ENCODE peak calls at places on chromosomes 16 and 17, in six cellular contexts. Y, G, U, I, T and C are unnamed samples.

GRCh38 chr17:5592382-5592781 is 8.1 kb upstream of the NLRP1 start:
- DNase-seq in G (peak), U (no peak), T (no peak), I (peak), Y (no peak), C (no peak)

GRCh38 chr17:70320642-70321345 is 151.5 kb downstream of the KCNJ2 start:
- DNase-seq in U (no peak), I (no peak), T (no peak), Y (no peak), G (peak), C (no peak)

GRCh38 chr17:32976131-32976530 is 15.5 kb upstream of the SPACA3 start:
- DNase-seq in I (no peak), G (no peak), Y (no peak), U (no peak), T (no peak), C (no peak)

GRCh38 chr17:32285286-32285685 is 19.7 kb downstream of the RHBDL3 start:
- DNase-seq in T (no peak), I (peak), G (no peak), Y (no peak), U (no peak), C (no peak)

GRCh38 chr16:89003831-89004208 is 26.8 kb upstream of the CBFA2T3 start:
- DNase-seq in Y (no peak), T (no peak), G (no peak), U (no peak), I (no peak), C (no peak)

GRCh38 chr16:801584-802363 is 1.2 kb upstream of the GNG13 start:
- DNase-seq in T (no peak), I (no peak), U (no peak), Y (no peak), G (no peak), C (no peak)

GRCh38 chr16:47069291-47069690 is 74.5 kb downstream of the NETO2 start:
- DNase-seq in Y (no peak), I (no peak), G (no peak), T (no peak), U (no peak), C (no peak)

GRCh38 chr17:40347319-40348135 is 17.0 kb downstream of the GJD3 start:
- DNase-seq in G (no peak), T (no peak), U (peak), Y (no peak), I (peak), C (no peak)

GRCh38 chr17:36675250-36675649 is 73.9 kb downstream of the MRM1 start:
- DNase-seq in I (no peak), G (no peak), T (no peak), U (no peak), Y (no peak), C (no peak)

GRCh38 chr16:15493416-15494181 is 59.2 kb downstream of the BMERB1 start:
- DNase-seq in T (peak), Y (no peak), G (no peak), U (no peak), I (no peak), C (no peak)

GRCh38 chr16:72749091-72749490 is 298.8 kb downstream of the ZFHX3 start:
- DNase-seq in Y (no peak), G (no peak), T (no peak), U (no peak), I (no peak), C (no peak)

GRCh38 chr17:80889231-80889896 is 102.3 kb upstream of the CHMP6 start:
- DNase-seq in T (no peak), Y (no peak), U (no peak), I (no peak), G (no peak), C (no peak)

GRCh38 chr17:9924735-9925191 is 19.7 kb upstream of the RCVRN start:
- DNase-seq in U (no peak), Y (no peak), I (peak), T (no peak), G (peak), C (peak)

GRCh38 chr16:30967795-30968194 is 10.2 kb downstream of the SETD1A start:
- DNase-seq in T (no peak), I (no peak), G (no peak), Y (no peak), U (no peak), C (no peak)

GRCh38 chr16:85334718-85335583 is 222.7 kb upstream of the CIBAR2 start:
- DNase-seq in Y (no peak), U (no peak), T (no peak), G (peak), I (peak), C (no peak)

GRCh38 chr17:79214940-79215604 is 140.4 kb downstream of the ENGASE start:
- DNase-seq in G (no peak), T (no peak), Y (no peak), I (peak), U (no peak), C (no peak)

GRCh38 chr16:3718019-3718391 is 681 bp upstream of the TRAP1 start:
- DNase-seq in U (no peak), G (no peak), Y (no peak), T (no peak), I (peak), C (no peak)

GRCh38 chr17:42287305-42288077 is 807 bp upstream of the STAT5A start:
- DNase-seq in Y (peak), I (peak), T (peak), U (peak), G (no peak), C (no peak)

GRCh38 chr16:72098936-72099335 is 5.3 kb downstream of the DHX38 start:
- DNase-seq in U (no peak), I (peak), G (no peak), T (no peak), Y (no peak), C (no peak)

GRCh38 chr16:67995423-67995822 is 3.9 kb downstream of the DPEP2 start:
- DNase-seq in U (no peak), G (no peak), Y (no peak), I (no peak), T (no peak), C (no peak)

GRCh38 chr16:67990018-67990386 is 9.3 kb downstream of the DPEP2 start:
- DNase-seq in G (no peak), T (no peak), Y (no peak), I (peak), U (no peak), C (no peak)

GRCh38 chr16:67993207-67994036 is 5.9 kb downstream of the DPEP2 start:
- DNase-seq in Y (peak), I (peak), G (peak), T (peak), U (peak), C (peak)

GRCh38 chr16:67989322-67990017 is 9.2 kb upstream of the DPEP3 start:
- DNase-seq in I (peak), Y (no peak), T (no peak), U (no peak), G (no peak), C (no peak)

DNA sequence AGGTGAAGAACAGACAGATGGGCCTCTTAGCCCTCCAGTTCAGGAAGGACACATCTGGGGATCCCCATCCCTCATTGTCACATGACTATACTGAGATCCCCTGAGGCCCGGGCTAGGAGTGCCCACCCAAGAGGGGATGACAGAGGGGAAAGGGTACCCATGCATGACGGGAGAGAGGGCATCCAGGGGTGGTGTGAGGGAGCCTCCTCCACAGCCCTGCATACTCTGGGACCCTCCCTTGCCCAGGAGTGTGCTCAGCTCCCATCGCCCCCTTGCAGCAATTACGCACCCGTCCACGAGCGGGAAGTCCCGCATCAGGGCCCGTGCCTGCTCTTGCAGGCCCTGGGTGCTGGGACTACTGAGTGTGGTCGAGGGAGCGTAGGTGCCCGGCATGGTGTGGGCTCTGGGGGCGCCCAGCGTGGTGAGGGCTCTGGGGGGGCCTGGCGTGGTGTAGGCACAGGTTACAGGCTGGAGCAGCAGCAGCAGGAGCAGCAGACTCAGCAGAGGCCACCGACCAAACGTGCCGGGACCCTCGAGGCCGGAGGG is 6.5 kb downstream of the DPEP2 start:
- DNase-seq in Y (no peak), G (no peak), I (no peak), U (no peak), T (no peak), C (no peak)
- H3K4me3 ChIP-seq in Y (peak), G (no peak), I (no peak), U (no peak), T (no peak), C (no peak)

GRCh38 chr16:87583453-87584131 is 18.7 kb upstream of the JPH3 start:
- DNase-seq in G (no peak), I (no peak), U (no peak), T (peak), Y (no peak), C (no peak)
- TF ChIP-seq CTCF in G (no peak), I (no peak), U (no peak), T (no peak), Y (no peak), C (no peak)

GRCh38 chr17:17205368-17206148 is 575 bp downstream of the PLD6 start:
- DNase-seq in I (no peak), G (no peak), U (peak), Y (peak), T (peak), C (no peak)
- H3K4me3 ChIP-seq in I (no peak), G (no peak), U (peak), Y (peak), T (peak), C (no peak)

GRCh38 chr17:45147581-45148182 is 593 bp upstream of the HEXIM1 start:
- DNase-seq in G (peak), Y (peak), U (peak), T (peak), I (peak), C (peak)
- TF ChIP-seq CTCF in G (no peak), Y (no peak), U (no peak), T (no peak), I (no peak), C (no peak)

GRCh38 chr16:58024673-58025350 is 742 bp upstream of the MMP15 start:
- DNase-seq in U (no peak), G (peak), T (peak), Y (peak), I (peak), C (no peak)

GRCh38 chr16:58022601-58023371 is 2.8 kb upstream of the MMP15 start:
- DNase-seq in G (no peak), T (peak), I (no peak), U (peak), Y (peak), C (peak)

GRCh38 chr16:58025351-58026138 is at the start of gene MMP15:
- DNase-seq in T (peak), U (peak), G (peak), Y (peak), I (peak), C (peak)

GRCh38 chr16:58026139-58026704 is 668 bp downstream of the MMP15 start:
- DNase-seq in T (peak), U (peak), G (no peak), Y (peak), I (peak), C (no peak)

GRCh38 chr16:58024347-58024672 is 1.2 kb upstream of the MMP15 start:
- DNase-seq in U (no peak), T (no peak), Y (no peak), G (no peak), I (no peak), C (no peak)
- H3K4me3 ChIP-seq in U (peak), T (no peak), Y (peak), G (no peak), I (no peak), C (no peak)

GRCh38 chr17:60590075-60590474 is 9.9 kb upstream of the PPM1D start:
- DNase-seq in I (no peak), U (no peak), G (no peak), Y (no peak), T (no peak), C (no peak)

GRCh38 chr17:60583008-60583407 is 17.0 kb upstream of the PPM1D start:
- DNase-seq in Y (no peak), U (no peak), T (no peak), G (no peak), I (no peak), C (no peak)

GRCh38 chr17:60585887-60586286 is 14.1 kb upstream of the PPM1D start:
- DNase-seq in U (no peak), T (no peak), I (no peak), G (no peak), Y (no peak), C (no peak)

DNA sequence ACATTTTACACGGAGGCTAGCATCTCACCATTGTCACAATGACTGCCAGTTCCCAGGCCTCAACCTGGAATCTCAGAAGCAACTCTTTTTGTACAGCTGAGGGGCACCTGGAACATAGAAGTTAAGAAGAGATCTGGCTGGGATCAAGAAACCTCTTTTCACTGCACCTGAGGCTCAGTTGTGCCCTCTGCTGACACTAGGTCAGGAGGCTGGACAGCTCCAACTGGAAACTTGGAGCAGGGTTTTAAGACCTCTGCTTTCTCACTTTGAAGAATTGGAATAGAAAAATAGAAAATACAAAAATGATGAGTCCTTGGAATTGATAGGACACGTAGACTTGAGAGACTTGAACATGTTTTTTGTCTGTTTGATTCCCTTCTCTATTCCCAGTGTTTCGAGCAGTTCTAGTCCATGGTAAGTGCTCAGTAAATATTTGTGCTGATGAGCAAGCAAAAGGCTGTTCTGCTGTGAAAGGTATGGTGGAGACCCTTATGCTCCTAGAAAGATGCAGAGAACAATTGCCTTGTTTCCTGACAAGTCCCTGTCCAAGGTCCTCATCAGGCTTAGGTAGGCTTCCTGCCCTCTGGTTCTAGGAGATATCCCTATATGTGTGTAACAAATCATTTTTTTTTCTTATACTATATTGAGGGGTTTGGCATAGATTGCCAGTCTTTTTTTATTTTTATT is 13.6 kb upstream of the PPM1D start:
- DNase-seq in T (no peak), Y (no peak), U (no peak), I (peak), G (peak), C (no peak)
- TF ChIP-seq CTCF in T (no peak), Y (no peak), U (no peak), I (peak), G (peak), C (peak)